ENCODE peak calls at places on chromosome 20, in six cellular contexts. K is GM12878, E is A549, L is endothelial cell of umbilical vein, I is HepG2, T is K562. X is an unnamed sample.

GRCh38 chr20:57671662-57672061 is 38.2 kb downstream of the PMEPA1 start:
- DNase-seq in K (no peak), T (peak), E (no peak), I (no peak), L (no peak), X (peak)

GRCh38 chr20:50305636-50306477 is 115.2 kb downstream of the CEBPB start:
- DNase-seq in I (peak), L (no peak), E (peak), K (no peak), T (peak), X (no peak)

GRCh38 chr20:41570552-41570951 is 47.6 kb downstream of the CHD6 start:
- DNase-seq in T (no peak), E (no peak), I (no peak), K (no peak), L (no peak), X (no peak)

GRCh38 chr20:63366658-63367360 is 5.7 kb upstream of the CHRNA4 start:
- DNase-seq in L (no peak), K (no peak), E (no peak), T (no peak), I (no peak), X (no peak)

GRCh38 chr20:37336369-37337207 is 9.4 kb upstream of the SRC start:
- DNase-seq in E (no peak), I (no peak), K (peak), T (peak), L (no peak), X (peak)

GRCh38 chr20:60718743-60719142 is 533.3 kb upstream of the CDH4 start:
- DNase-seq in E (no peak), L (no peak), K (no peak), I (no peak), T (peak), X (peak)

GRCh38 chr20:2217857-2218529 is 77.8 kb upstream of the TGM3 start:
- DNase-seq in K (peak), I (no peak), E (no peak), T (no peak), L (peak), X (peak)

GRCh38 chr20:14838663-14839650 is 501.5 kb upstream of the FLRT3 start:
- DNase-seq in K (peak), L (peak), T (no peak), I (no peak), E (no peak), X (no peak)

GRCh38 chr20:57498425-57499400 is 26.2 kb downstream of the CTCFL start:
- DNase-seq in E (peak), K (no peak), T (no peak), I (no peak), L (no peak), X (peak)

GRCh38 chr20:53001502-53002301 is 29.5 kb downstream of the TSHZ2 start:
- DNase-seq in I (no peak), E (no peak), L (no peak), T (no peak), K (peak), X (no peak)

GRCh38 chr20:32752458-32753250 is 9.4 kb upstream of the COMMD7 start:
- DNase-seq in I (no peak), T (peak), L (no peak), K (no peak), E (no peak), X (peak)

GRCh38 chr20:63284544-63284949 is 8.4 kb upstream of the COL20A1 start:
- DNase-seq in L (no peak), E (no peak), I (no peak), T (no peak), K (no peak), X (peak)

GRCh38 chr20:45090481-45090880 is 10.4 kb downstream of the KCNS1 start:
- DNase-seq in K (no peak), T (no peak), I (no peak), L (no peak), E (no peak), X (no peak)

GRCh38 chr20:2386516-2387179 is 5.9 kb downstream of the TGM6 start:
- DNase-seq in E (no peak), I (no peak), T (no peak), L (peak), K (no peak), X (no peak)

GRCh38 chr20:31707258-31707615 is 15.4 kb downstream of the BCL2L1 start:
- DNase-seq in K (no peak), T (no peak), E (no peak), I (no peak), L (no peak), X (no peak)

GRCh38 chr20:63482021-63482587 is 9.6 kb upstream of the KCNQ2 start:
- DNase-seq in I (no peak), E (no peak), K (no peak), L (no peak), T (no peak), X (no peak)

GRCh38 chr20:2767768-2768631 is 32.4 kb downstream of the CPXM1 start:
- DNase-seq in K (no peak), I (no peak), E (no peak), L (peak), T (no peak), X (no peak)

GRCh38 chr20:6162239-6162638 is 39.4 kb upstream of the FERMT1 start:
- DNase-seq in L (no peak), I (no peak), E (no peak), T (no peak), K (no peak), X (no peak)

GRCh38 chr20:3250091-3250504 is 11.1 kb upstream of the SLC4A11 start:
- DNase-seq in L (peak), E (peak), K (no peak), T (peak), I (peak), X (no peak)

GRCh38 chr20:59560588-59561227 is 43.6 kb upstream of the PHACTR3 start:
- DNase-seq in E (peak), T (peak), I (peak), L (no peak), K (no peak), X (peak)

GRCh38 chr20:36628076-36628475 is 17.9 kb downstream of the SLA2 start:
- DNase-seq in T (no peak), I (peak), K (no peak), E (no peak), L (no peak), X (peak)

GRCh38 chr20:2130062-2130591 is 28.5 kb downstream of the STK35 start:
- DNase-seq in L (no peak), T (no peak), K (no peak), I (no peak), E (no peak), X (no peak)

GRCh38 chr20:50681359-50682064 is 9.8 kb downstream of the RIPOR3 start:
- DNase-seq in T (no peak), I (no peak), L (no peak), E (no peak), K (no peak), X (no peak)

GRCh38 chr20:2986466-2986865 is 57.0 kb upstream of the GNRH2 start:
- DNase-seq in E (no peak), K (no peak), L (no peak), T (no peak), I (no peak), X (peak)

GRCh38 chr20:32281711-32282110 is 4.3 kb downstream of the KIF3B start:
- DNase-seq in L (no peak), T (no peak), E (no peak), K (no peak), I (no peak), X (no peak)

GRCh38 chr20:31708839-31709534 is 13.7 kb downstream of the BCL2L1 start:
- DNase-seq in I (no peak), L (no peak), K (no peak), E (no peak), T (no peak), X (no peak)

DNA sequence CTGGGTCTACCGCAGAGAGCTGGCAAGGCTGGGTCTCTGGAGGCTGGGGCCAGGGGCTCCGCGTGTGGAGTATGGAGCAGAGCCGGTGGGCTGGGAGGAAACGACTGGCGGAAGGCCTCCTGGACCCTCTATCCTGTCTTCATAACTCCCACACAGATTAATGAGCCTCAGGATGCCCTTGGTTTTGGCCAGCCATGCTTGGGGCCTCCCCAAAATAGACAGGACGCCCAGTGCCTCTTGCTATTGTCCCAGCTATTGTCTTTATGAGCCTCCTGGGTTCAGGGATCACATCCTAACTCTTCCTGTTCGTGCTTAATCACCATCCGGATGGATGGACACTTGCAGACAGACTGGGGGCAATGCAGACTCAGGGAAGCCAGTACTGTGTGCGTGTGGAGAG is 306.4 kb downstream of the DHX35 start:
- DNase-seq in K (no peak), E (no peak), L (peak), T (no peak), I (no peak), X (no peak)
- TF ChIP-seq MYC in K (no peak), E (no peak), L (no peak), T (no peak), I (no peak), X (no peak)

GRCh38 chr20:10636326-10636818 is 37.4 kb downstream of the JAG1 start:
- DNase-seq in E (no peak), T (no peak), I (peak), L (peak), K (no peak), X (no peak)
- TF ChIP-seq MYC in E (no peak), T (no peak), I (no peak), L (no peak), K (no peak), X (no peak)

GRCh38 chr20:43752051-43752360 is 25.2 kb upstream of the GTSF1L start:
- DNase-seq in T (no peak), K (no peak), I (no peak), L (no peak), E (no peak), X (no peak)

GRCh38 chr20:43751167-43752050 is 24.6 kb upstream of the GTSF1L start:
- DNase-seq in I (no peak), T (no peak), E (no peak), L (no peak), K (peak), X (peak)

GRCh38 chr20:43752561-43753301 is 25.9 kb upstream of the GTSF1L start:
- DNase-seq in E (no peak), K (peak), T (no peak), I (no peak), L (no peak), X (peak)

GRCh38 chr20:43755390-43755789 is 28.6 kb upstream of the GTSF1L start:
- DNase-seq in L (no peak), T (no peak), I (no peak), K (no peak), E (no peak), X (no peak)

DNA sequence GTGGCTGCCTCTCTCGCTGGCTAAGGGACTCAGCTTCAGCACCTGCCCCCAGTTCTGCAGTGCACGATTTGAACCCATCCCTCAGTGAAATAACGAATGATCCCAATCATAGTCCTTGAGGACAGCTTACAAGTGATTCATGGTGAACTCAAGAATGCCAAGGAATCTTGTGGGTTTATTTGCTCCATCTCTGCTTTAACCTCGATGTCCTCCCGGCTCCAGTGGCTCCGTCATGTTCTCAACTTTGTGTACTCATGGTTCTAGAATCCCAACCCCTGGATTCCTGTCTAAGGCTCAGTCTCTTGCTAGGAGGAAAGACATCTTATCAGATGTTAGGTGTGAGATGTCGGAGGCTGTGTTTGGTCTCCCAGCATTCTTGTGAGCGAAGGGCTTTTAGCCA is 29.0 kb upstream of the GTSF1L start:
- DNase-seq in K (no peak), L (no peak), I (no peak), T (no peak), E (no peak), X (no peak)
- TF ChIP-seq MYC in K (no peak), L (no peak), I (no peak), T (no peak), E (no peak), X (no peak)

GRCh38 chr20:40522405-40522804 is 166.6 kb downstream of the MAFB start:
- DNase-seq in T (no peak), I (no peak), K (no peak), E (no peak), L (no peak), X (no peak)

GRCh38 chr20:40521962-40522361 is 167.1 kb downstream of the MAFB start:
- DNase-seq in T (no peak), E (no peak), I (no peak), L (no peak), K (no peak), X (no peak)

GRCh38 chr20:40519928-40520327 is 169.1 kb downstream of the MAFB start:
- DNase-seq in T (no peak), I (no peak), K (no peak), E (no peak), L (no peak), X (no peak)

GRCh38 chr20:40524071-40524470 is 165.0 kb downstream of the MAFB start:
- DNase-seq in I (no peak), K (no peak), E (no peak), T (no peak), L (no peak), X (no peak)

DNA sequence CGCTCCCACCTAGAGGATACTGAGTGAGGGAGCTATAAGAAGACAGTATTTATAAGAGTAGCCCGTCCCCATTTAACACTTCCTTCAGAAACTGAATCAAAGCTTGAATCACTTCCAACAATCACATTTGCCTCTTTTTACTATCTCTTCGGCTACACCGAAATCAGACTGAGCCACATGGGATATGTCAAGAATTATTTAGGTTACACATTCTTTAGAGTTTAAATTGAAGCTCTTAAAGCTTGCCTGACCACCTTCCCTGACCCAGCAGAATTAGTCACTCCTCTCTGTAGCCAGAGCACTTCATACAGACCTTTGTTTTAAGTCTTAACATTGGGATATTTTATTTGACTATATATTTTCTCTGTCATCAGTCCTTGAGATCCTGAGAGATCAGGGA is 163.7 kb downstream of the MAFB start:
- DNase-seq in I (no peak), L (peak), E (no peak), K (no peak), T (no peak), X (no peak)
- TF ChIP-seq MYC in I (no peak), L (no peak), E (no peak), K (no peak), T (no peak), X (no peak)